ENCODE peak calls at places on chromosomes 1 and 21, in ten cellular contexts. One of them, this sample, is unnamed.

GRCh38 chr1:200900877-200901276 is 6.2 kb downstream of the INAVA start:
- DNase-seq in dorsolateral prefrontal cortex: no peak
- DNase-seq in activated CD8-positive, alpha-beta T cell treated with anti-CD3 and anti-CD28 coated beads for 36 hours: no peak
- DNase-seq in A673: no peak
- DNase-seq in left lung: no peak
- DNase-seq in MCF 10A: no peak
- DNase-seq in cardiac muscle cell: no peak
- DNase-seq in cardiac fibroblast: no peak
- DNase-seq in fibroblast of villous mesenchyme: no peak
- DNase-seq in activated B cell treated with CpG ODN at 0.5 μM for 24 hours: no peak
- DNase-seq in this sample: no peak

GRCh38 chr1:115651391-115651790 is 9.6 kb downstream of the VANGL1 start:
- DNase-seq in fibroblast of villous mesenchyme: no peak
- DNase-seq in cardiac fibroblast: no peak
- DNase-seq in cardiac muscle cell: no peak
- DNase-seq in left lung: no peak
- DNase-seq in activated B cell treated with CpG ODN at 0.5 μM for 24 hours: no peak
- DNase-seq in A673: no peak
- DNase-seq in MCF 10A: no peak
- DNase-seq in dorsolateral prefrontal cortex: no peak
- DNase-seq in activated CD8-positive, alpha-beta T cell treated with anti-CD3 and anti-CD28 coated beads for 36 hours: no peak
- DNase-seq in this sample: no peak

GRCh38 chr21:45324430-45325205 is 36.9 kb upstream of the POFUT2 start:
- DNase-seq in A673: no peak
- DNase-seq in fibroblast of villous mesenchyme: no peak
- DNase-seq in MCF 10A: peak; percentile 17
- DNase-seq in dorsolateral prefrontal cortex: no peak
- DNase-seq in cardiac fibroblast: no peak
- DNase-seq in left lung: peak; percentile 74
- DNase-seq in cardiac muscle cell: no peak
- DNase-seq in activated CD8-positive, alpha-beta T cell treated with anti-CD3 and anti-CD28 coated beads for 36 hours: no peak
- DNase-seq in activated B cell treated with CpG ODN at 0.5 μM for 24 hours: no peak
- DNase-seq in this sample: no peak

GRCh38 chr1:185367218-185367617 is 50.2 kb upstream of the IVNS1ABP start:
- DNase-seq in MCF 10A: no peak
- DNase-seq in activated CD8-positive, alpha-beta T cell treated with anti-CD3 and anti-CD28 coated beads for 36 hours: no peak
- DNase-seq in fibroblast of villous mesenchyme: no peak
- DNase-seq in cardiac fibroblast: peak; percentile 26
- DNase-seq in cardiac muscle cell: peak; percentile 12
- DNase-seq in left lung: no peak
- DNase-seq in activated B cell treated with CpG ODN at 0.5 μM for 24 hours: no peak
- DNase-seq in dorsolateral prefrontal cortex: no peak
- DNase-seq in A673: no peak
- DNase-seq in this sample: no peak

GRCh38 chr1:41444796-41445195 is 39.7 kb downstream of the EDN2 start:
- DNase-seq in fibroblast of villous mesenchyme: no peak
- DNase-seq in dorsolateral prefrontal cortex: no peak
- DNase-seq in A673: no peak
- DNase-seq in cardiac fibroblast: no peak
- DNase-seq in cardiac muscle cell: no peak
- DNase-seq in left lung: no peak
- DNase-seq in activated B cell treated with CpG ODN at 0.5 μM for 24 hours: no peak
- DNase-seq in activated CD8-positive, alpha-beta T cell treated with anti-CD3 and anti-CD28 coated beads for 36 hours: no peak
- DNase-seq in MCF 10A: no peak
- DNase-seq in this sample: no peak

GRCh38 chr1:157209514-157209913 is 71.3 kb upstream of the ETV3 start:
- DNase-seq in left lung: no peak
- DNase-seq in activated B cell treated with CpG ODN at 0.5 μM for 24 hours: no peak
- DNase-seq in cardiac muscle cell: no peak
- DNase-seq in fibroblast of villous mesenchyme: no peak
- DNase-seq in A673: no peak
- DNase-seq in activated CD8-positive, alpha-beta T cell treated with anti-CD3 and anti-CD28 coated beads for 36 hours: no peak
- DNase-seq in dorsolateral prefrontal cortex: no peak
- DNase-seq in MCF 10A: no peak
- DNase-seq in cardiac fibroblast: no peak
- DNase-seq in this sample: no peak

GRCh38 chr1:40595623-40596022 is 64.2 kb downstream of the ZNF684 start:
- DNase-seq in activated B cell treated with CpG ODN at 0.5 μM for 24 hours: no peak
- DNase-seq in cardiac muscle cell: no peak
- DNase-seq in cardiac fibroblast: no peak
- DNase-seq in dorsolateral prefrontal cortex: no peak
- DNase-seq in fibroblast of villous mesenchyme: no peak
- DNase-seq in activated CD8-positive, alpha-beta T cell treated with anti-CD3 and anti-CD28 coated beads for 36 hours: peak; percentile 17
- DNase-seq in A673: no peak
- DNase-seq in MCF 10A: no peak
- DNase-seq in left lung: no peak
- DNase-seq in this sample: no peak

GRCh38 chr21:20306836-20307235 is 691.4 kb upstream of the NCAM2 start:
- DNase-seq in A673: no peak
- DNase-seq in activated B cell treated with CpG ODN at 0.5 μM for 24 hours: no peak
- DNase-seq in dorsolateral prefrontal cortex: no peak
- DNase-seq in activated CD8-positive, alpha-beta T cell treated with anti-CD3 and anti-CD28 coated beads for 36 hours: no peak
- DNase-seq in fibroblast of villous mesenchyme: no peak
- DNase-seq in cardiac fibroblast: no peak
- DNase-seq in MCF 10A: no peak
- DNase-seq in cardiac muscle cell: no peak
- DNase-seq in left lung: no peak
- DNase-seq in this sample: no peak

GRCh38 chr1:226877669-226878068 is 7.3 kb downstream of the PSEN2 start:
- DNase-seq in fibroblast of villous mesenchyme: no peak
- DNase-seq in left lung: no peak
- DNase-seq in MCF 10A: no peak
- DNase-seq in activated CD8-positive, alpha-beta T cell treated with anti-CD3 and anti-CD28 coated beads for 36 hours: no peak
- DNase-seq in activated B cell treated with CpG ODN at 0.5 μM for 24 hours: no peak
- DNase-seq in cardiac fibroblast: no peak
- DNase-seq in A673: no peak
- DNase-seq in dorsolateral prefrontal cortex: no peak
- DNase-seq in cardiac muscle cell: no peak
- DNase-seq in this sample: no peak

GRCh38 chr1:216621536-216621935 is 101.7 kb downstream of the ESRRG start:
- DNase-seq in MCF 10A: no peak
- DNase-seq in activated B cell treated with CpG ODN at 0.5 μM for 24 hours: no peak
- DNase-seq in left lung: no peak
- DNase-seq in cardiac muscle cell: no peak
- DNase-seq in A673: no peak
- DNase-seq in fibroblast of villous mesenchyme: no peak
- DNase-seq in dorsolateral prefrontal cortex: no peak
- DNase-seq in activated CD8-positive, alpha-beta T cell treated with anti-CD3 and anti-CD28 coated beads for 36 hours: no peak
- DNase-seq in cardiac fibroblast: no peak
- DNase-seq in this sample: no peak

GRCh38 chr1:58397187-58397820 is 149.2 kb downstream of the OMA1 start:
- DNase-seq in activated B cell treated with CpG ODN at 0.5 μM for 24 hours: no peak
- DNase-seq in MCF 10A: peak; percentile 8
- DNase-seq in left lung: no peak
- DNase-seq in cardiac muscle cell: peak; percentile 29
- DNase-seq in cardiac fibroblast: peak; percentile 71
- DNase-seq in activated CD8-positive, alpha-beta T cell treated with anti-CD3 and anti-CD28 coated beads for 36 hours: no peak
- DNase-seq in A673: no peak
- DNase-seq in fibroblast of villous mesenchyme: peak; percentile 28
- DNase-seq in dorsolateral prefrontal cortex: no peak
- DNase-seq in this sample: no peak

GRCh38 chr1:3391711-3392110 is 62.8 kb upstream of the ARHGEF16 start:
- DNase-seq in activated CD8-positive, alpha-beta T cell treated with anti-CD3 and anti-CD28 coated beads for 36 hours: no peak
- DNase-seq in left lung: no peak
- DNase-seq in dorsolateral prefrontal cortex: no peak
- DNase-seq in A673: no peak
- DNase-seq in cardiac muscle cell: no peak
- DNase-seq in MCF 10A: no peak
- DNase-seq in cardiac fibroblast: no peak
- DNase-seq in fibroblast of villous mesenchyme: no peak
- DNase-seq in activated B cell treated with CpG ODN at 0.5 μM for 24 hours: no peak
- DNase-seq in this sample: no peak

GRCh38 chr1:100452641-100453040 is 85.3 kb upstream of the GPR88 start:
- DNase-seq in activated B cell treated with CpG ODN at 0.5 μM for 24 hours: no peak
- DNase-seq in activated CD8-positive, alpha-beta T cell treated with anti-CD3 and anti-CD28 coated beads for 36 hours: no peak
- DNase-seq in cardiac muscle cell: no peak
- DNase-seq in A673: no peak
- DNase-seq in left lung: no peak
- DNase-seq in fibroblast of villous mesenchyme: peak; percentile 42
- DNase-seq in dorsolateral prefrontal cortex: no peak
- DNase-seq in cardiac fibroblast: peak; percentile 5
- DNase-seq in MCF 10A: no peak
- DNase-seq in this sample: no peak

GRCh38 chr1:54265661-54266060 is 65.7 kb downstream of the MRPL37 start:
- DNase-seq in cardiac fibroblast: no peak
- DNase-seq in activated B cell treated with CpG ODN at 0.5 μM for 24 hours: no peak
- DNase-seq in activated CD8-positive, alpha-beta T cell treated with anti-CD3 and anti-CD28 coated beads for 36 hours: no peak
- DNase-seq in A673: no peak
- DNase-seq in MCF 10A: no peak
- DNase-seq in fibroblast of villous mesenchyme: no peak
- DNase-seq in left lung: peak; percentile 36
- DNase-seq in dorsolateral prefrontal cortex: no peak
- DNase-seq in cardiac muscle cell: no peak
- DNase-seq in this sample: no peak

GRCh38 chr21:45926281-45926680 is 55.3 kb upstream of the COL6A1 start:
- DNase-seq in activated B cell treated with CpG ODN at 0.5 μM for 24 hours: no peak
- DNase-seq in cardiac muscle cell: no peak
- DNase-seq in cardiac fibroblast: peak; percentile 28
- DNase-seq in A673: no peak
- DNase-seq in fibroblast of villous mesenchyme: peak; percentile 6
- DNase-seq in dorsolateral prefrontal cortex: no peak
- DNase-seq in left lung: no peak
- DNase-seq in MCF 10A: no peak
- DNase-seq in activated CD8-positive, alpha-beta T cell treated with anti-CD3 and anti-CD28 coated beads for 36 hours: no peak
- DNase-seq in this sample: no peak

GRCh38 chr1:16614361-16615252 is 1.2 kb upstream of the NBPF1 start:
- DNase-seq in activated CD8-positive, alpha-beta T cell treated with anti-CD3 and anti-CD28 coated beads for 36 hours: peak; percentile 1
- DNase-seq in A673: no peak
- DNase-seq in cardiac muscle cell: no peak
- DNase-seq in dorsolateral prefrontal cortex: peak; percentile 26
- DNase-seq in activated B cell treated with CpG ODN at 0.5 μM for 24 hours: peak; percentile 20
- DNase-seq in left lung: peak; percentile 70
- DNase-seq in fibroblast of villous mesenchyme: no peak
- DNase-seq in MCF 10A: no peak
- DNase-seq in cardiac fibroblast: no peak
- DNase-seq in this sample: no peak
- TF ChIP-seq CTCF in activated CD8-positive, alpha-beta T cell treated with anti-CD3 and anti-CD28 coated beads for 36 hours: no peak
- TF ChIP-seq CTCF in A673: no peak
- TF ChIP-seq CTCF in cardiac muscle cell: no peak
- TF ChIP-seq CTCF in dorsolateral prefrontal cortex: no peak
- TF ChIP-seq CTCF in activated B cell treated with CpG ODN at 0.5 μM for 24 hours: no peak
- TF ChIP-seq CTCF in left lung: no peak
- TF ChIP-seq CTCF in fibroblast of villous mesenchyme: no peak
- TF ChIP-seq CTCF in MCF 10A: no peak
- TF ChIP-seq CTCF in cardiac fibroblast: no peak
- TF ChIP-seq CTCF in this sample: no peak

GRCh38 chr1:35406103-35406502 is 137.6 kb downstream of the ZMYM4 start:
- DNase-seq in MCF 10A: no peak
- DNase-seq in dorsolateral prefrontal cortex: no peak
- DNase-seq in activated CD8-positive, alpha-beta T cell treated with anti-CD3 and anti-CD28 coated beads for 36 hours: no peak
- DNase-seq in fibroblast of villous mesenchyme: peak; percentile 26
- DNase-seq in cardiac fibroblast: no peak
- DNase-seq in left lung: no peak
- DNase-seq in activated B cell treated with CpG ODN at 0.5 μM for 24 hours: no peak
- DNase-seq in cardiac muscle cell: no peak
- DNase-seq in A673: no peak
- DNase-seq in this sample: no peak

GRCh38 chr1:35398739-35399138 is 130.2 kb downstream of the ZMYM4 start:
- DNase-seq in cardiac fibroblast: no peak
- DNase-seq in A673: no peak
- DNase-seq in left lung: no peak
- DNase-seq in MCF 10A: no peak
- DNase-seq in fibroblast of villous mesenchyme: no peak
- DNase-seq in activated CD8-positive, alpha-beta T cell treated with anti-CD3 and anti-CD28 coated beads for 36 hours: no peak
- DNase-seq in activated B cell treated with CpG ODN at 0.5 μM for 24 hours: no peak
- DNase-seq in cardiac muscle cell: no peak
- DNase-seq in dorsolateral prefrontal cortex: no peak
- DNase-seq in this sample: no peak

DNA sequence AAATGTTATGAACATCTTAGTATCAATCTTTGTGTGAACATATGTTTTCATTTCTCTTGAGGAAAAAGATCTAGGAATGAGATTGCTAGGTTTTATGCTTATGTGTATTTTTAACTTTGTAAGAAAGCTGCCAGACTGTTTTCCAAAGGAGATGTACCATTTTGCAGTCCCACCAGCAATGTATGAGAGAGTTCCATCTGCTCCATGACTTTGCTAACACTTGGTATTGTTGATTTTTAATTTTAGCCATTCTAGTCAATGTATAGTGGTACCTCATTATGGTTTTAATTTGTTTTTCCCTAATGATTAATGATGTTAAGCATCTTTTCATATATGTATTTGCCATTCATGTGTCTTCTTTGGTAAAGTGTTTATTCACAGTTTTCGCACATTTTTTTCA is 132.6 kb downstream of the ZMYM4 start:
- DNase-seq in left lung: no peak
- DNase-seq in activated B cell treated with CpG ODN at 0.5 μM for 24 hours: no peak
- DNase-seq in MCF 10A: no peak
- DNase-seq in activated CD8-positive, alpha-beta T cell treated with anti-CD3 and anti-CD28 coated beads for 36 hours: no peak
- DNase-seq in cardiac fibroblast: no peak
- DNase-seq in A673: no peak
- DNase-seq in fibroblast of villous mesenchyme: no peak
- DNase-seq in dorsolateral prefrontal cortex: no peak
- DNase-seq in cardiac muscle cell: no peak
- DNase-seq in this sample: no peak
- TF ChIP-seq CTCF in left lung: no peak
- TF ChIP-seq CTCF in activated B cell treated with CpG ODN at 0.5 μM for 24 hours: no peak
- TF ChIP-seq CTCF in MCF 10A: no peak
- TF ChIP-seq CTCF in activated CD8-positive, alpha-beta T cell treated with anti-CD3 and anti-CD28 coated beads for 36 hours: no peak
- TF ChIP-seq CTCF in cardiac fibroblast: no peak
- TF ChIP-seq CTCF in A673: no peak
- TF ChIP-seq CTCF in fibroblast of villous mesenchyme: no peak
- TF ChIP-seq CTCF in dorsolateral prefrontal cortex: no peak
- TF ChIP-seq CTCF in cardiac muscle cell: no peak
- TF ChIP-seq CTCF in this sample: no peak

GRCh38 chr1:57232500-57232899 is 191.4 kb downstream of the DAB1 start:
- DNase-seq in left lung: no peak
- DNase-seq in cardiac muscle cell: no peak
- DNase-seq in A673: peak; percentile 70
- DNase-seq in cardiac fibroblast: no peak
- DNase-seq in activated B cell treated with CpG ODN at 0.5 μM for 24 hours: no peak
- DNase-seq in fibroblast of villous mesenchyme: no peak
- DNase-seq in MCF 10A: peak; percentile 26
- DNase-seq in dorsolateral prefrontal cortex: no peak
- DNase-seq in activated CD8-positive, alpha-beta T cell treated with anti-CD3 and anti-CD28 coated beads for 36 hours: no peak
- DNase-seq in this sample: no peak
- TF ChIP-seq CTCF in left lung: no peak
- TF ChIP-seq CTCF in cardiac muscle cell: no peak
- TF ChIP-seq CTCF in A673: peak; percentile 45
- TF ChIP-seq CTCF in cardiac fibroblast: no peak
- TF ChIP-seq CTCF in activated B cell treated with CpG ODN at 0.5 μM for 24 hours: no peak
- TF ChIP-seq CTCF in fibroblast of villous mesenchyme: no peak
- TF ChIP-seq CTCF in MCF 10A: no peak
- TF ChIP-seq CTCF in dorsolateral prefrontal cortex: no peak
- TF ChIP-seq CTCF in activated CD8-positive, alpha-beta T cell treated with anti-CD3 and anti-CD28 coated beads for 36 hours: no peak
- TF ChIP-seq CTCF in this sample: peak; percentile 35

DNA sequence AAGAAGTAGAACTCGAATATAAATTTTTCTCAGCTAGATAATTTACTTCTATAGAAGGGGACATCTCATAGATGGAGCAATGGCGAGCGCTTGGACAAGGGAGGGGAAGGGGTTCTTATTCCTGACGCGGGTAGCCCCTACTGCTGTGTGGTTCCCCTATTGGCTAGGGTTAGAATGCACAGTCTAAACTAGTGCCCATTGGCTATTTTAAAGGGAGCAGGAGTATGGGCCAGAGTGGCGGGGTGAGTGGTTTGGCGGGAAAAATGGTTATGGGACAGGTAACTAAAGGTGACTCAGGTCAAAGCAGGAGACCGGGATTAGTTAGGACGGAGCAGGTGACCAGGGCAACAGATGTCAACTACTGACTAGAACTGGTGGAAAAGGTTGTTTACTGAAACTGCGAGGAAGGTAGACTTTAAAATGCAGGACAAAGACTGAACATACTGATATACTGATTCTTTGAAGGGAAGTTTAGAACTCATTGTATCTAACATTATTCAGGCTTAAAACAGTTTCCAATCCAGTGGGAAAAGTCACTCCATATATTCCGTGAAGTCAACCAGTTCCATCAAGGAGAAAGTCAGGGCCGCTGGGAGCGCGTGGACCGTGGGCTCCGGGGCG is 940 bp upstream of the ATAD3A start:
- DNase-seq in activated CD8-positive, alpha-beta T cell treated with anti-CD3 and anti-CD28 coated beads for 36 hours: peak; percentile 42
- DNase-seq in left lung: no peak
- DNase-seq in MCF 10A: peak; percentile 22
- DNase-seq in cardiac fibroblast: peak; percentile 12
- DNase-seq in fibroblast of villous mesenchyme: peak; percentile 9
- DNase-seq in cardiac muscle cell: peak; percentile 5
- DNase-seq in A673: peak; percentile 37
- DNase-seq in dorsolateral prefrontal cortex: no peak
- DNase-seq in activated B cell treated with CpG ODN at 0.5 μM for 24 hours: no peak
- DNase-seq in this sample: no peak
- TF ChIP-seq CTCF in activated CD8-positive, alpha-beta T cell treated with anti-CD3 and anti-CD28 coated beads for 36 hours: no peak
- TF ChIP-seq CTCF in left lung: no peak
- TF ChIP-seq CTCF in MCF 10A: no peak
- TF ChIP-seq CTCF in cardiac fibroblast: no peak
- TF ChIP-seq CTCF in fibroblast of villous mesenchyme: no peak
- TF ChIP-seq CTCF in cardiac muscle cell: no peak
- TF ChIP-seq CTCF in A673: no peak
- TF ChIP-seq CTCF in dorsolateral prefrontal cortex: no peak
- TF ChIP-seq CTCF in activated B cell treated with CpG ODN at 0.5 μM for 24 hours: no peak
- TF ChIP-seq CTCF in this sample: no peak

This sample was measured in D721Med.